ENCODE peak calls at places on chromosomes 5 and 9, in four cellular contexts. L, S, X and K are unnamed samples. For H3K36me3, the result is how much of the 10 kb centered on the place peaks cover.

GRCh38 chr5:16755641-16756040 is 138.8 kb upstream of the RETREG1 start:
- DNase-seq in S (no peak), X (peak), L (no peak), K (no peak)

GRCh38 chr5:8457187-8458037 is 588.5 kb downstream of the MTRR start:
- DNase-seq in L (peak), X (peak), S (peak), K (no peak)

GRCh38 chr9:121812159-121812735 is 160.8 kb downstream of the DAB2IP start:
- DNase-seq in X (no peak), S (no peak), L (no peak), K (no peak)

GRCh38 chr5:143679777-143680176 is 132.2 kb upstream of the HMHB1 start:
- DNase-seq in X (no peak), S (peak), L (peak), K (peak)

GRCh38 chr5:86143837-86144236 is 473.9 kb upstream of the COX7C start:
- DNase-seq in S (no peak), X (no peak), L (no peak), K (no peak)

GRCh38 chr5:1720396-1721110 is 79.1 kb downstream of the MRPL36 start:
- DNase-seq in L (no peak), X (no peak), S (no peak), K (no peak)

GRCh38 chr5:1386274-1386717 is 41.4 kb upstream of the CLPTM1L start:
- DNase-seq in X (peak), L (peak), S (peak), K (peak)

GRCh38 chr5:3905521-3905920 is 309.9 kb downstream of the IRX1 start:
- DNase-seq in L (no peak), S (no peak), X (no peak), K (no peak)

GRCh38 chr9:414595-414994 is 199.9 kb downstream of the DOCK8 start:
- DNase-seq in X (no peak), L (no peak), S (no peak), K (no peak)

GRCh38 chr5:80985600-80986228 is 25.6 kb downstream of the RASGRF2 start:
- DNase-seq in X (no peak), L (no peak), S (no peak), K (no peak)

GRCh38 chr5:65327582-65327981 is 154.1 kb downstream of the ADAMTS6 start:
- DNase-seq in X (no peak), L (peak), S (peak), K (peak)

GRCh38 chr5:100479079-100479688 is 56.0 kb upstream of the FAM174A start:
- DNase-seq in X (no peak), S (peak), L (peak), K (no peak)

GRCh38 chr5:104267282-104268015 is 704.9 kb upstream of the NUDT12 start:
- DNase-seq in S (no peak), X (no peak), L (no peak), K (no peak)

GRCh38 chr9:128102861-128103588 is 24.5 kb downstream of the PTGES2 start:
- DNase-seq in X (peak), L (no peak), S (no peak), K (no peak)

GRCh38 chr5:150582281-150582791 is 58.1 kb upstream of the SYNPO start:
- DNase-seq in L (no peak), X (no peak), S (no peak), K (peak)

GRCh38 chr9:121884057-121884512 is 209.0 kb downstream of the TTLL11 start:
- DNase-seq in L (no peak), S (no peak), X (no peak), K (no peak)

GRCh38 chr5:42360061-42360460 is 63.2 kb upstream of the GHR start:
- DNase-seq in S (peak), L (peak), X (no peak), K (no peak)

GRCh38 chr9:110919609-110920008 is 118.7 kb downstream of the LPAR1 start:
- DNase-seq in L (peak), X (no peak), S (peak), K (peak)

GRCh38 chr9:132984202-132985062 is 5.9 kb downstream of the GFI1B start:
- DNase-seq in S (no peak), X (no peak), L (no peak), K (no peak)

GRCh38 chr5:74396913-74397606 is 243.5 kb downstream of the ENC1 start:
- DNase-seq in S (no peak), L (no peak), X (no peak), K (no peak)

GRCh38 chr9:88757406-88758010 is 222.5 kb downstream of the NXNL2 start:
- DNase-seq in X (no peak), S (no peak), L (no peak), K (no peak)

GRCh38 chr5:164672190-164672589 is 1166.8 kb downstream of the MAT2B start:
- DNase-seq in X (peak), S (no peak), L (no peak), K (no peak)

GRCh38 chr9:7238244-7238637 is 480.5 kb downstream of the KDM4C start:
- DNase-seq in X (no peak), L (no peak), S (no peak), K (no peak)

GRCh38 chr9:108272350-108272899 is 583.4 kb downstream of the ACTL7B start:
- DNase-seq in L (peak), X (peak), S (peak), K (peak)

GRCh38 chr5:82855893-82856292 is 221.3 kb downstream of the TMEM167A start:
- DNase-seq in S (no peak), L (no peak), X (no peak), K (peak)

GRCh38 chr5:154505567-154505966 is 27.5 kb upstream of the HAND1 start:
- DNase-seq in X (peak), S (no peak), L (no peak), K (no peak)

GRCh38 chr5:54746346-54746745 is 228.8 kb downstream of the SNX18 start:
- DNase-seq in S (no peak), L (no peak), X (no peak), K (no peak)

GRCh38 chr5:81749562-81750307 is 1.2 kb downstream of the SSBP2 start:
- DNase-seq in L (peak), S (peak), X (peak), K (peak)

GRCh38 chr5:96936431-96937221 is 746 bp downstream of the LNPEP start:
- DNase-seq in L (peak), X (peak), S (peak), K (peak)

GRCh38 chr5:144971067-144971850 is 800.6 kb downstream of the KCTD16 start:
- DNase-seq in S (no peak), L (no peak), X (no peak), K (no peak)

GRCh38 chr5:5613261-5613990 is 190.9 kb downstream of the ICE1 start:
- DNase-seq in S (no peak), L (no peak), X (no peak), K (no peak)

GRCh38 chr5:115351356-115352195 is 55.1 kb upstream of the CCDC112 start:
- DNase-seq in L (peak), S (peak), X (no peak), K (peak)

GRCh38 chr5:68279960-68280359 is 64.4 kb downstream of the PIK3R1 start:
- DNase-seq in X (no peak), L (no peak), S (no peak), K (no peak)

GRCh38 chr9:129336601-129337286 is 158.7 kb upstream of the IER5L start:
- DNase-seq in L (peak), X (no peak), S (peak), K (peak)
- H3K36me3 ChIP-seq in L (under half), X (under half), S (under half), K (under half)

DNA sequence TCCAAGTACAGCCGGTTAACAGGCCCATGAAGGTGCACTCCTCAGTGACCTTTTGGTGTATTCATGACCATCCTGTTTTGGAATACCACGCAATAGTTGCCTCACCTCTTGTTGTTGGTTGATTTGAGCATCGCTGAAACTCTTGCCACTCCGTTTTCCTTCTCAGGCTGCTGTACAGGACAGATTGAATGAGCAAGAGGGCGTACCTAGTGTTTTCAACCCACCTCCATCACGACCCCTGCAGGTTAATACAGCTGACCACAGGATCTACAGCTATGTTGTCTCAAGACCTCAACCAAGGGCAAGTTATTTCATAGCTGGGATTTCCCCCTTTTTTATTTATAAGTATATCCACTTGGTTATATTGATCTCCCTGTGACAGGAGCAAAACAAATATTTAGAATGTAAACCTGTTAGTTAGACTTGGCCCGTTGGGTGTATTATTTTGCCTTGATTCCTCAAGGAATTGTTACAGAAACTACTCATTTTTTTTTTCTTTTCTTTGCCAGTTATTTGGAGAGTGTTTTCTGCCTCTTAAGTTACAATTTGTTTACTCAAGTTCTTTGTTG is 38.1 kb downstream of the FAF2 start:
- DNase-seq in S (no peak), X (no peak), L (no peak), K (no peak)
- H3K36me3 ChIP-seq in S (under half), X (half or more), L (under half), K (half or more)

GRCh38 chr9:124306098-124306735 is 48.5 kb downstream of the NEK6 start:
- DNase-seq in S (peak), L (peak), X (no peak), K (peak)
- H3K36me3 ChIP-seq in S (under half), L (under half), X (under half), K (half or more)

DNA sequence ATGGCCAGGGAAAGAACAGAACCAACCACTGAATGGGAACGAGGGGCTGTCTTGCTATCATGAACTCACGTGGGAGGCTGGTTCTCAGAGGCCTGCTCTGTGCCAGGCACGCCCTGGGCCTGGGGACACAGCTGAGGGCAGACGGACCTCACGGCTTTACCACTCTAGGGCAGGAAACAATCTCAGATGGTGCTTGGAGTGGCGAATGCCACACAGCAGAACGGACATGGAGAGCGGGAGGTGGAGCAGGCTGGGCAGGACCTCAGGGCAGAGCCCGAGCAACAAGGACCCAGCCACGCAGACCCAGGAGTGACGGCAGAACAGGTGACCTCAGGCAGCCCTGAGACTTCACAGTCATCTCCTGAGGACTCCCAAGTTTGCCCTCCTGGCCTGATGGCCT is 8.7 kb downstream of the TOR1A start:
- DNase-seq in X (no peak), S (no peak), L (no peak), K (no peak)
- H3K36me3 ChIP-seq in X (half or more), S (under half), L (under half), K (under half)

GRCh38 chr5:18954239-18954638 is 1033.8 kb downstream of the CDH18 start:
- DNase-seq in S (no peak), L (no peak), X (no peak), K (no peak)
- H3K36me3 ChIP-seq in S (under half), L (under half), X (under half), K (under half)